ENCODE peak calls at places on chromosome 18, in nine cellular contexts. Z is GM20000, V is sciatic nerve, P is progenitor cell of endocrine pancreas, F is NCI-H1417, D is AG08396, Q is fibroblast of villous mesenchyme, U is NCI-H2029, J is GM13977. A is an unnamed sample.

GRCh38 chr18:32366586-32367538 is 103.8 kb downstream of the GAREM1 start:
- DNase-seq in D (no peak), F (no peak), Z (no peak), Q (peak), U (no peak), J (no peak), V (no peak), P (no peak), A (no peak)

GRCh38 chr18:10032331-10032979 is 118.6 kb downstream of the VAPA start:
- DNase-seq in U (no peak), D (no peak), F (no peak), V (no peak), J (peak), Z (peak), P (no peak), Q (no peak), A (peak)

GRCh38 chr18:79523221-79523737 is 127.5 kb downstream of the NFATC1 start:
- DNase-seq in U (no peak), D (no peak), J (peak), V (peak), Q (no peak), Z (no peak), P (no peak), F (no peak), A (no peak)

GRCh38 chr18:73684651-73685050 is 463.0 kb downstream of the FBXO15 start:
- DNase-seq in D (no peak), F (no peak), P (no peak), J (no peak), Z (no peak), U (no peak), Q (no peak), V (no peak), A (no peak)

GRCh38 chr18:72648079-72648478 is 103.9 kb upstream of the CBLN2 start:
- DNase-seq in Z (no peak), D (no peak), F (no peak), V (no peak), Q (no peak), J (no peak), P (no peak), U (no peak), A (no peak)

GRCh38 chr18:38369772-38370690 is 804.4 kb upstream of the CELF4 start:
- DNase-seq in Z (peak), P (no peak), U (no peak), V (no peak), F (peak), D (no peak), J (no peak), Q (no peak), A (no peak)

GRCh38 chr18:903703-904102 is 968 bp upstream of the ADCYAP1 start:
- DNase-seq in U (no peak), Z (peak), J (peak), V (peak), Q (peak), P (peak), F (no peak), D (peak), A (no peak)

GRCh38 chr18:76710646-76711520 is 111.5 kb upstream of the ZNF236 start:
- DNase-seq in Z (no peak), V (no peak), Q (no peak), J (no peak), U (no peak), P (no peak), F (no peak), D (no peak), A (no peak)

GRCh38 chr18:26574958-26575864 is 26.9 kb upstream of the KCTD1 start:
- DNase-seq in U (no peak), Q (peak), D (peak), Z (no peak), V (peak), P (peak), F (peak), J (no peak), A (peak)

GRCh38 chr18:59091204-59091603 is 48.5 kb upstream of the SEC11C start:
- DNase-seq in D (no peak), P (no peak), U (no peak), J (no peak), F (no peak), Z (no peak), V (no peak), Q (no peak), A (no peak)

GRCh38 chr18:70781860-70782453 is 493.1 kb downstream of the SOCS6 start:
- DNase-seq in Q (no peak), D (peak), J (peak), V (no peak), Z (peak), P (peak), F (peak), U (peak), A (peak)

GRCh38 chr18:26215247-26215970 is 10.8 kb upstream of the TAF4B start:
- DNase-seq in F (no peak), U (no peak), P (no peak), D (no peak), J (peak), Q (no peak), V (no peak), Z (peak), A (no peak)

GRCh38 chr18:28767201-28767600 is 590.3 kb upstream of the CDH2 start:
- DNase-seq in D (no peak), J (no peak), P (no peak), Z (no peak), Q (peak), V (no peak), F (no peak), U (no peak), A (no peak)

GRCh38 chr18:69730664-69731063 is 217.0 kb downstream of the CD226 start:
- DNase-seq in Z (no peak), F (no peak), U (no peak), V (no peak), J (no peak), P (no peak), Q (no peak), D (no peak), A (no peak)

GRCh38 chr18:78517973-78518372 is 461.6 kb upstream of the SALL3 start:
- DNase-seq in Q (no peak), F (no peak), D (no peak), Z (no peak), U (no peak), V (no peak), J (no peak), P (no peak), A (no peak)

GRCh38 chr18:75167759-75168211 is 41.2 kb downstream of the PTGR3 start:
- DNase-seq in J (no peak), P (no peak), U (peak), V (no peak), Q (no peak), F (peak), D (no peak), Z (no peak), A (no peak)

GRCh38 chr18:21598726-21599584 is 1.5 kb downstream of the ESCO1 start:
- DNase-seq in V (no peak), P (no peak), Q (no peak), F (peak), Z (no peak), U (no peak), D (no peak), J (no peak), A (no peak)

GRCh38 chr18:51522338-51522737 is 324.9 kb upstream of the MEX3C start:
- DNase-seq in U (no peak), J (no peak), F (no peak), V (no peak), Z (no peak), P (no peak), Q (no peak), D (no peak), A (peak)

GRCh38 chr18:75132471-75132870 is 76.5 kb downstream of the PTGR3 start:
- DNase-seq in V (no peak), U (no peak), D (no peak), J (no peak), Q (no peak), F (no peak), P (no peak), Z (no peak), A (peak)

GRCh38 chr18:59918320-59918755 is 18.5 kb downstream of the PMAIP1 start:
- DNase-seq in D (peak), V (no peak), J (no peak), Q (peak), P (no peak), F (peak), Z (no peak), U (peak), A (no peak)

GRCh38 chr18:49094979-49095632 is 144.3 kb upstream of the SMAD7 start:
- DNase-seq in Z (no peak), F (no peak), V (no peak), D (peak), Q (peak), P (no peak), J (no peak), U (no peak), A (no peak)

GRCh38 chr18:48743046-48743445 is 204.2 kb downstream of the CTIF start:
- DNase-seq in Z (no peak), Q (peak), P (no peak), U (no peak), V (peak), D (peak), F (no peak), J (no peak), A (no peak)

GRCh38 chr18:23855721-23856120 is 158.8 kb upstream of the TTC39C start:
- DNase-seq in Z (no peak), J (no peak), D (no peak), Q (no peak), F (no peak), V (no peak), U (no peak), P (no peak), A (no peak)

GRCh38 chr18:44771572-44771956 is 90.9 kb downstream of the SETBP1 start:
- DNase-seq in F (no peak), U (no peak), D (no peak), Z (no peak), P (no peak), J (no peak), Q (no peak), V (no peak), A (no peak)

GRCh38 chr18:73979742-73980141 is 167.9 kb downstream of the FBXO15 start:
- DNase-seq in V (no peak), D (peak), Z (no peak), Q (peak), P (no peak), U (peak), J (no peak), F (no peak), A (no peak)

GRCh38 chr18:60372598-60372997 is at the start of gene MC4R:
- DNase-seq in V (no peak), Z (no peak), U (peak), F (peak), J (no peak), P (no peak), D (peak), Q (peak), A (no peak)

GRCh38 chr18:49031511-49032188 is 80.9 kb upstream of the SMAD7 start:
- DNase-seq in D (no peak), Z (no peak), U (no peak), Q (no peak), J (no peak), P (no peak), V (no peak), F (no peak), A (peak)

GRCh38 chr18:57533399-57533884 is 53.1 kb downstream of the FECH start:
- DNase-seq in V (no peak), Z (no peak), P (no peak), U (no peak), J (no peak), Q (peak), F (no peak), D (no peak), A (no peak)

GRCh38 chr18:13185675-13186198 is 32.8 kb upstream of the LDLRAD4 start:
- DNase-seq in F (no peak), J (no peak), Q (no peak), D (no peak), P (no peak), Z (no peak), V (no peak), U (no peak), A (no peak)

GRCh38 chr18:71808576-71808975 is 735.6 kb downstream of the CBLN2 start:
- DNase-seq in D (no peak), U (no peak), Q (no peak), F (no peak), V (no peak), Z (no peak), J (no peak), P (no peak), A (no peak)

GRCh38 chr18:56977284-56977683 is 169.6 kb upstream of the BOD1L2 start:
- DNase-seq in V (no peak), Z (no peak), J (no peak), Q (no peak), F (no peak), D (no peak), P (no peak), U (no peak), A (no peak)

GRCh38 chr18:7921938-7922587 is 354.9 kb downstream of the PTPRM start:
- DNase-seq in P (no peak), U (no peak), F (no peak), V (no peak), D (peak), J (no peak), Z (no peak), Q (peak), A (no peak)

GRCh38 chr18:48227206-48227605 is 182.0 kb downstream of the ZBTB7C start:
- DNase-seq in J (no peak), Z (no peak), P (no peak), Q (no peak), D (no peak), F (no peak), V (no peak), U (peak), A (no peak)

GRCh38 chr18:44342167-44342566 is 338.5 kb upstream of the SETBP1 start:
- DNase-seq in F (no peak), D (no peak), P (no peak), V (no peak), Q (no peak), J (no peak), U (no peak), Z (no peak), A (no peak)

GRCh38 chr18:13672657-13673056 is 53.7 kb downstream of the FAM210A start:
- DNase-seq in U (no peak), F (no peak), D (no peak), Z (no peak), Q (no peak), P (no peak), V (no peak), J (no peak), A (no peak)

GRCh38 chr18:52667388-52667787 is 327.4 kb downstream of the DCC start:
- DNase-seq in D (no peak), U (no peak), P (no peak), F (no peak), V (no peak), Q (no peak), Z (no peak), J (no peak), A (no peak)

GRCh38 chr18:2906522-2907458 is 60.0 kb downstream of the EMILIN2 start:
- DNase-seq in D (peak), V (no peak), Q (peak), F (peak), Z (peak), U (no peak), J (peak), P (peak), A (no peak)

GRCh38 chr18:36454848-36455458 is 157.4 kb downstream of the FHOD3 start:
- DNase-seq in J (no peak), Z (no peak), P (no peak), V (no peak), F (peak), Q (no peak), U (peak), D (no peak), A (no peak)

GRCh38 chr18:11570770-11571169 is 38.6 kb upstream of the SLC35G4 start:
- DNase-seq in Q (peak), U (no peak), D (no peak), P (no peak), Z (no peak), J (no peak), F (no peak), V (no peak), A (no peak)

GRCh38 chr18:10378688-10379465 is 75.6 kb upstream of the APCDD1 start:
- DNase-seq in Q (peak), J (no peak), D (peak), P (no peak), Z (no peak), U (no peak), F (no peak), V (no peak), A (no peak)

A was measured in H1.